ENCODE peak calls at places on chromosomes 4 and X, in eight cellular contexts. C is endothelial cell of umbilical vein, Z is breast epithelium, N is pancreas, I is right atrium auricular region, U is body of pancreas, F is foreskin keratinocyte, P is Panc1. Y is an unnamed sample. For H3K27me3, the result is how much of the 10 kb centered on the place peaks cover.

GRCh38 chr4:100841911-100842310 is 324.1 kb upstream of the EMCN start:
- DNase-seq in C (no peak), Z (no peak), N (no peak), I (no peak), U (no peak), F (peak), P (no peak), Y (peak)

GRCh38 chrX:107610667-107611066 is 17.6 kb upstream of the PRPS1 start:
- DNase-seq in C (no peak), Z (no peak), N (no peak), I (peak), U (no peak), F (no peak), P (no peak), Y (no peak)

GRCh38 chrX:8629871-8630270 is 102.1 kb downstream of the ANOS1 start:
- DNase-seq in C (peak), Z (no peak), N (no peak), I (no peak), U (no peak), F (peak), P (no peak), Y (peak)

GRCh38 chr4:74522251-74522991 is 77.5 kb downstream of the AREG start:
- DNase-seq in C (no peak), Z (no peak), N (no peak), I (no peak), U (no peak), F (no peak), P (no peak), Y (no peak)

GRCh38 chrX:44305921-44306320 is 37.6 kb downstream of the EFHC2 start:
- DNase-seq in C (no peak), Z (no peak), N (no peak), I (no peak), U (no peak), F (no peak), P (no peak), Y (no peak)

GRCh38 chr4:28388471-28388870 is 1527.8 kb downstream of the STIM2 start:
- DNase-seq in C (no peak), Z (no peak), N (no peak), I (no peak), U (no peak), F (no peak), P (no peak), Y (peak)

GRCh38 chr4:69713593-69713992 is 46.8 kb downstream of the SULT1B1 start:
- DNase-seq in C (no peak), Z (no peak), N (no peak), I (no peak), U (peak), F (peak), P (no peak), Y (peak)

GRCh38 chr4:140141196-140141845 is 12.7 kb downstream of the MAML3 start:
- DNase-seq in C (no peak), Z (no peak), N (no peak), I (no peak), U (no peak), F (peak), P (no peak), Y (peak)

GRCh38 chr4:8507251-8507570 is 66.6 kb downstream of the TRMT44 start:
- DNase-seq in C (no peak), Z (no peak), N (no peak), I (no peak), U (no peak), F (no peak), P (no peak), Y (no peak)

GRCh38 chr4:87982446-87982845 is 6.9 kb downstream of the SPP1 start:
- DNase-seq in C (no peak), Z (no peak), N (no peak), I (no peak), U (no peak), F (no peak), P (no peak), Y (no peak)

GRCh38 chr4:189299706-189300105 is 641.0 kb upstream of the FRG1 start:
- DNase-seq in C (no peak), Z (no peak), N (no peak), I (no peak), U (no peak), F (no peak), P (no peak), Y (no peak)

GRCh38 chrX:153922932-153923857 is 2.9 kb downstream of the ARHGAP4 start:
- DNase-seq in C (peak), Z (peak), N (peak), I (peak), U (peak), F (no peak), P (no peak), Y (no peak)

GRCh38 chr4:14165253-14165942 is 537.9 kb upstream of the BOD1L1 start:
- DNase-seq in C (no peak), Z (no peak), N (no peak), I (no peak), U (no peak), F (no peak), P (no peak), Y (no peak)

GRCh38 chr4:166622425-166622977 is 611.8 kb downstream of the SPOCK3 start:
- DNase-seq in C (no peak), Z (no peak), N (no peak), I (no peak), U (no peak), F (peak), P (no peak), Y (peak)

GRCh38 chr4:175511861-175512260 is 300.2 kb downstream of the GPM6A start:
- DNase-seq in C (no peak), Z (no peak), N (no peak), I (no peak), U (no peak), F (no peak), P (no peak), Y (no peak)

DNA sequence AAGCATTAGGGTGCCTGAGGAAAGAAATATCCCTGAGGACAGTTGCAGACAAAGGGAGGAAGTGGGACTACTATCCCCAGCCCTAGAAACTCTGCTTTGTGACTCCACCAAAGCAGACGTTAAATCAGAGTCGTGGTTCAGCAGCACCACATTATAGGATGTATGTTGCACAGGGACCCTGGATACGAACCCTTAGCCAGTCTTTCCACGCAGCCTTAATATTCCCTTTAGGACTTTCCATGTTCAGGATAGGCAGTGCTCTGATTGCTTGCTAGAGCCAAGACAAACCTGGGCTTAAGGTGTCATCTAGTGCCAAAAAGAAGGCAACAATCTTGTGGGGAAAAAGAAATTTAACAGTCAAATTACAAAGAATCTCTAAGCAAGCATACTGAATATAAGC is 62.6 kb downstream of the MAD2L1 start:
- DNase-seq in C (no peak), Z (no peak), N (no peak), I (no peak), U (no peak), F (no peak), P (no peak), Y (no peak)
- H3K27me3 ChIP-seq in C (under half), Z (under half), N (under half), I (under half), U (under half), F (under half), P (under half), Y (under half)

DNA sequence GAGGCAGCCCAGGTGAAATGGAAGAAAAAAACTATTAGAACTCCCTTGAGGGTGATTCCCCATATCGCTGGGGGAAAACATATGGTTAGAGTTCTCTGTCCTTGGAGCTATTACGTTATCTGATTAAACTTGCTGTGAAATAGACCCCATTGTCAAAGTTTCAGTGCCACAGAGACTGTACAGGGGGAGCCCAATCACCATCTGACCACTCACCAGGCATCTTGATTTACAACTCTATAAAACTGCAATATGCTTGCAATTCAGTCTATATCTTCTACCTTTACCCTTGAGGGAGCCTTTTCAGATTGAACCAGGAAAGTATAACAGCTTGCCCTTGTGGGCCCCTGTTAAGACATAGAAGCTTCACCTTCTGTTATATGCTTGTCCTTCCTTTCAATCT is 18.2 kb downstream of the TMEM255A start:
- DNase-seq in C (no peak), Z (no peak), N (no peak), I (no peak), U (no peak), F (no peak), P (no peak), Y (no peak)
- TF ChIP-seq CTCF in C (no peak), Z (no peak), N (no peak), I (no peak), U (no peak), F (no peak), P (no peak), Y (no peak)

DNA sequence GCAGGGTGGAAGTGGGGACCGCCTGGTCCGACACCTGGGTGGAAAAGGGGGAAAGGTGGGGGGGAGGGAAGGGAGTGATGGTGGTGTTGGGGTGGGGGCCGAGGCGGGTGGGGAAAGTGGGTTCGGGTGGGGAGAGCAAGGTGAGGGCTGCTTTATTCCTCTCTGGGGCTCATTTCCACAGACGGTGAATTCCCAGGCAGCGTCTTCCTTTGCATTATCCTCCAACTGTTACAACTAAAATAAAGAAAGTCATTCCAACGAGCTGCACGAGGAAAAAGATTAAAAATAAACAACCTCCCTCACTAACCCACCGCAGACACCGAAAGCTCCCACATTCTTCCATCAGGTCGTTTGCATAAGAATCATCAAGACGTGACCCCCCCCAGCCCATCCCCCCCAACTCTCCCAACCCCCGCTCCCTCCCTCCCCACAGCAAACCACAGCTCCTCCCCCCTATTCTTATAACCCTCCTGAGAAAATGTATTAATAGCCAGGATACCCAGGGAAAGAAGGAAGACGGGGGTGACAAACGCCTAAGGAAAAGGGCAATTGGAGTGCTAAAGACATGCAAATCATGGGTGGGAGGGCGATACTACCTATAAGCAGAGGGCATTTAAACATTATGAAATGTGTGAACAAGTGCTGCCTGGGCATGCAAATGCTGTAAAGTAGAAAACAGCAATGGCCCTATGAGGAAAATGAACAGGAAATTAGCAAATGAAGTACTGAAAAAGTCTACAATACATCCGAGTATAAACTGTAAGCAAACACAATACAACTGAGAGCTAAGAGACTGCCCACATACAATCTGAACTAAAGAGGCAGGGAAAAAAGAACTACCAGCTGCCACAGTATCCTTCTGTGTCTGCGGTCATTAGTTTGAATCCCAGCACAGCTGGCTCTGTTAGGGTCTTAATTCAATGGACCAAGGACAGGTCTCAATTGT is 2.6 kb downstream of the CXXC4 start:
- DNase-seq in C (peak), Z (no peak), N (peak), I (no peak), U (peak), F (peak), P (no peak), Y (peak)
- H3K27me3 ChIP-seq in C (under half), Z (under half), N (under half), I (under half), U (under half), F (half or more), P (under half), Y (under half)

GRCh38 chrX:113001836-113002235 is 161.2 kb upstream of the AMOT start:
- DNase-seq in C (no peak), Z (no peak), N (no peak), I (no peak), U (no peak), F (peak), P (no peak), Y (peak)
- TF ChIP-seq CTCF in C (no peak), Z (no peak), N (no peak), I (no peak), U (no peak), F (peak), P (peak), Y (no peak)

GRCh38 chr4:84496356-84497219 is 2.5 kb downstream of the NKX6-1 start:
- DNase-seq in C (no peak), Z (no peak), N (no peak), I (no peak), U (peak), F (no peak), P (no peak), Y (no peak)
- H3K27me3 ChIP-seq in C (half or more), Z (half or more), N (under half), I (half or more), U (under half), F (half or more), P (under half), Y (half or more)

GRCh38 chr4:145720656-145721055 is 40.7 kb downstream of the C4orf51 start:
- DNase-seq in C (no peak), Z (no peak), N (no peak), I (no peak), U (no peak), F (no peak), P (no peak), Y (no peak)

GRCh38 chr4:145719752-145720624 is 40.0 kb downstream of the C4orf51 start:
- DNase-seq in C (no peak), Z (no peak), N (no peak), I (no peak), U (no peak), F (no peak), P (no peak), Y (no peak)

GRCh38 chr4:145722561-145722960 is 42.6 kb downstream of the C4orf51 start:
- DNase-seq in C (no peak), Z (no peak), N (no peak), I (no peak), U (no peak), F (no peak), P (no peak), Y (no peak)

GRCh38 chr4:145723336-145723735 is 43.4 kb downstream of the C4orf51 start:
- DNase-seq in C (no peak), Z (no peak), N (no peak), I (no peak), U (no peak), F (peak), P (no peak), Y (peak)
- TF ChIP-seq CTCF in C (no peak), Z (no peak), N (no peak), I (no peak), U (no peak), F (peak), P (no peak), Y (peak)